ENCODE peak calls at places on chromosome 6, in eight cellular contexts. B, K, R, X, Y, C, Z and J are unnamed samples.

GRCh38 chr6:30463651-30464618 is 25.4 kb upstream of the HLA-E start:
- DNase-seq in B (peak), X (no peak), Z (peak), Y (peak), R (no peak), K (peak), C (no peak), J (peak)

GRCh38 chr6:6781172-6781876 is 192.8 kb downstream of the LY86 start:
- DNase-seq in X (peak), Y (peak), K (peak), Z (no peak), R (peak), B (no peak), C (peak), J (peak)

GRCh38 chr6:7725849-7726415 is at the start of gene BMP6:
- DNase-seq in X (peak), Y (peak), C (peak), B (peak), Z (peak), R (peak), K (peak), J (peak)

GRCh38 chr6:56814308-56814707 is 140.6 kb upstream of the BEND6 start:
- DNase-seq in R (no peak), Y (no peak), X (peak), B (no peak), K (no peak), C (no peak), Z (no peak), J (peak)

GRCh38 chr6:122610690-122611455 is 668 bp downstream of the PKIB start:
- DNase-seq in C (peak), B (peak), Y (peak), R (no peak), K (peak), X (peak), Z (no peak), J (peak)

GRCh38 chr6:86969573-86969972 is 32.2 kb downstream of the HTR1E start:
- DNase-seq in R (no peak), X (no peak), B (no peak), Y (peak), K (no peak), C (no peak), Z (no peak), J (peak)

GRCh38 chr6:138115877-138116660 is 8.8 kb upstream of the PERP start:
- DNase-seq in R (no peak), X (peak), Z (no peak), B (peak), C (peak), K (peak), Y (peak), J (peak)

GRCh38 chr6:28303570-28303969 is 22.2 kb downstream of the PGBD1 start:
- DNase-seq in B (peak), X (no peak), Z (no peak), R (no peak), Y (no peak), K (no peak), C (no peak), J (no peak)

GRCh38 chr6:48859562-48859961 is 603.5 kb downstream of the MMUT start:
- DNase-seq in X (peak), C (no peak), B (no peak), K (no peak), Z (no peak), R (no peak), Y (no peak), J (no peak)

GRCh38 chr6:128350416-128351254 is 169.8 kb downstream of the PTPRK start:
- DNase-seq in R (no peak), Z (no peak), Y (peak), K (peak), X (peak), B (no peak), C (peak), J (peak)

GRCh38 chr6:11393713-11394627 is 143.6 kb upstream of the TMEM170B start:
- DNase-seq in Y (peak), X (no peak), C (peak), Z (no peak), B (no peak), R (no peak), K (peak), J (peak)

GRCh38 chr6:130421567-130421966 is 55.8 kb downstream of the TMEM200A start:
- DNase-seq in Y (peak), R (peak), K (peak), B (no peak), Z (no peak), C (no peak), X (no peak), J (no peak)

GRCh38 chr6:64477311-64477850 is 841.8 kb downstream of the PHF3 start:
- DNase-seq in B (no peak), K (peak), X (no peak), C (peak), R (no peak), Y (no peak), Z (no peak), J (no peak)